ENCODE peak calls at places on chromosome 9, in five cellular contexts. P is DND-41, G is heart right ventricle, K is tibial nerve, N is HepG2. J is an unnamed sample.

GRCh38 chr9:97591535-97591934 is 41.6 kb downstream of the TSTD2 start:
- DNase-seq in K (no peak), P (no peak), N (no peak), G (no peak), J (no peak)

GRCh38 chr9:133540336-133541025 is 6.0 kb downstream of the ADAMTSL2 start:
- DNase-seq in K (no peak), G (no peak), N (no peak), P (no peak), J (no peak)

GRCh38 chr9:7212101-7212500 is 454.3 kb downstream of the KDM4C start:
- DNase-seq in G (no peak), N (no peak), K (no peak), P (no peak), J (peak; percentile 6)

GRCh38 chr9:98310752-98311392 is 55.4 kb upstream of the TBC1D2 start:
- DNase-seq in P (no peak), G (no peak), N (no peak), K (no peak), J (no peak)

GRCh38 chr9:336039-336438 is 121.4 kb downstream of the DOCK8 start:
- DNase-seq in G (no peak), P (no peak), K (no peak), N (peak; percentile 74), J (no peak)

GRCh38 chr9:13535141-13535540 is 255.6 kb upstream of the MPDZ start:
- DNase-seq in G (no peak), N (no peak), K (no peak), P (no peak), J (no peak)

GRCh38 chr9:98191615-98192502 is 578 bp downstream of the CORO2A start:
- DNase-seq in P (peak; percentile 57), N (no peak), K (no peak), G (peak; percentile 27), J (peak; percentile 82)

GRCh38 chr9:110186254-110186653 is 21.7 kb downstream of the C9orf152 start:
- DNase-seq in K (no peak), G (no peak), P (no peak), N (no peak), J (no peak)

GRCh38 chr9:135474915-135475314 is 4.7 kb upstream of the PPP1R26 start:
- DNase-seq in K (no peak), G (no peak), N (peak; percentile 21), P (no peak), J (no peak)

GRCh38 chr9:8338249-8338721 is 538.7 kb upstream of the DMAC1 start:
- DNase-seq in P (no peak), G (no peak), N (no peak), K (no peak), J (peak; percentile 93)

GRCh38 chr9:121085661-121086060 is 10.9 kb downstream of the CNTRL start:
- DNase-seq in K (no peak), P (no peak), N (no peak), G (no peak), J (no peak)

GRCh38 chr9:85431396-85432102 is 310.2 kb downstream of the AGTPBP1 start:
- DNase-seq in K (no peak), P (no peak), N (no peak), G (no peak), J (no peak)

GRCh38 chr9:72313507-72313906 is 51.5 kb downstream of the ZFAND5 start:
- DNase-seq in K (no peak), N (no peak), P (no peak), G (no peak), J (peak; percentile 37)

GRCh38 chr9:107462691-107463090 is 26.9 kb downstream of the KLF4 start:
- DNase-seq in N (peak; percentile 23), P (no peak), G (no peak), K (no peak), J (no peak)

GRCh38 chr9:124661184-124661755 is 109.8 kb downstream of the NR6A1 start:
- DNase-seq in K (no peak), P (no peak), N (no peak), G (no peak), J (no peak)

GRCh38 chr9:117080996-117081395 is 333.9 kb downstream of the ASTN2 start:
- DNase-seq in G (no peak), P (no peak), K (no peak), N (no peak), J (no peak)

GRCh38 chr9:85038824-85039540 is 369.5 kb downstream of the NTRK2 start:
- DNase-seq in N (no peak), K (no peak), G (no peak), P (no peak), J (no peak)

GRCh38 chr9:5112109-5112592 is 73.3 kb downstream of the INSL6 start:
- DNase-seq in G (no peak), N (no peak), K (no peak), P (no peak), J (no peak)

GRCh38 chr9:75451505-75451904 is 363.2 kb downstream of the OSTF1 start:
- DNase-seq in N (no peak), P (no peak), G (no peak), K (no peak), J (no peak)

GRCh38 chr9:92763721-92764380 is 782 bp downstream of the BICD2 start:
- DNase-seq in N (no peak), K (no peak), P (peak; percentile 40), G (peak; percentile 42), J (no peak)

GRCh38 chr9:18459958-18460584 is 13.9 kb upstream of the ADAMTSL1 start:
- DNase-seq in G (no peak), N (no peak), K (no peak), P (no peak), J (no peak)

GRCh38 chr9:122364117-122364782 is 6.6 kb upstream of the PTGS1 start:
- DNase-seq in G (no peak), P (no peak), N (no peak), K (no peak), J (no peak)

GRCh38 chr9:132026932-132027585 is 52.6 kb downstream of the MED27 start:
- DNase-seq in N (no peak), K (no peak), P (no peak), G (no peak), J (no peak)

GRCh38 chr9:124149992-124150391 is 107.8 kb upstream of the NEK6 start:
- DNase-seq in G (no peak), P (no peak), K (no peak), N (no peak), J (no peak)

GRCh38 chr9:70602364-70603019 is 188.0 kb upstream of the KLF9 start:
- DNase-seq in N (peak; percentile 64), G (no peak), P (peak; percentile 45), K (peak; percentile 70), J (peak; percentile 78)

GRCh38 chr9:34714007-34714406 is 4.1 kb upstream of the CCL21 start:
- DNase-seq in G (no peak), N (no peak), K (no peak), P (no peak), J (no peak)

GRCh38 chr9:78831726-78832125 is 534.8 kb downstream of the PSAT1 start:
- DNase-seq in G (no peak), P (no peak), N (no peak), K (no peak), J (no peak)

GRCh38 chr9:89801723-89802680 is 197.2 kb downstream of the GADD45G start:
- DNase-seq in P (no peak), G (no peak), N (no peak), K (no peak), J (no peak)

GRCh38 chr9:92846662-92847145 is 31.1 kb downstream of the ZNF484 start:
- DNase-seq in G (no peak), P (no peak), N (no peak), K (no peak), J (no peak)

GRCh38 chr9:124001865-124002525 is 9.6 kb upstream of the LHX2 start:
- DNase-seq in N (no peak), K (no peak), G (no peak), P (no peak), J (no peak)

GRCh38 chr9:4550777-4551476 is 60.7 kb downstream of the SLC1A1 start:
- DNase-seq in P (peak; percentile 14), N (no peak), G (no peak), K (no peak), J (peak; percentile 32)

GRCh38 chr9:121700831-121701419 is 49.5 kb downstream of the DAB2IP start:
- DNase-seq in N (no peak), K (no peak), G (peak; percentile 69), P (peak; percentile 61), J (no peak)

GRCh38 chr9:84701801-84702200 is 32.3 kb downstream of the NTRK2 start:
- DNase-seq in N (no peak), G (no peak), K (no peak), P (no peak), J (no peak)

GRCh38 chr9:114345493-114346065 is 15.9 kb downstream of the ORM2 start:
- DNase-seq in P (no peak), G (no peak), N (no peak), K (no peak), J (no peak)
- H3K4me3 ChIP-seq in P (no peak overlapping the region), G (no peak overlapping the region), N (no peak overlapping the region), K (no peak overlapping the region), J (no peak overlapping the region)

GRCh38 chr9:94782367-94783120 is 56.0 kb downstream of the AOPEP start:
- DNase-seq in K (no peak), N (no peak), G (no peak), P (no peak), J (no peak)
- H3K4me3 ChIP-seq in K (no peak overlapping the region), N (no peak overlapping the region), G (no peak overlapping the region), P (no peak overlapping the region), J (no peak overlapping the region)

GRCh38 chr9:130940023-130940549 is 1.0 kb upstream of the FIBCD1 start:
- DNase-seq in K (no peak), P (no peak), G (no peak), N (no peak), J (no peak)

GRCh38 chr9:130939405-130939941 is 426 bp upstream of the FIBCD1 start:
- DNase-seq in K (no peak), G (no peak), N (no peak), P (no peak), J (no peak)

GRCh38 chr9:130938184-130938651 is 829 bp downstream of the FIBCD1 start:
- DNase-seq in N (no peak), K (no peak), P (no peak), G (no peak), J (no peak)

GRCh38 chr9:130937146-130938076 is 1.6 kb downstream of the FIBCD1 start:
- DNase-seq in K (no peak), N (no peak), G (no peak), P (no peak), J (no peak)

DNA sequence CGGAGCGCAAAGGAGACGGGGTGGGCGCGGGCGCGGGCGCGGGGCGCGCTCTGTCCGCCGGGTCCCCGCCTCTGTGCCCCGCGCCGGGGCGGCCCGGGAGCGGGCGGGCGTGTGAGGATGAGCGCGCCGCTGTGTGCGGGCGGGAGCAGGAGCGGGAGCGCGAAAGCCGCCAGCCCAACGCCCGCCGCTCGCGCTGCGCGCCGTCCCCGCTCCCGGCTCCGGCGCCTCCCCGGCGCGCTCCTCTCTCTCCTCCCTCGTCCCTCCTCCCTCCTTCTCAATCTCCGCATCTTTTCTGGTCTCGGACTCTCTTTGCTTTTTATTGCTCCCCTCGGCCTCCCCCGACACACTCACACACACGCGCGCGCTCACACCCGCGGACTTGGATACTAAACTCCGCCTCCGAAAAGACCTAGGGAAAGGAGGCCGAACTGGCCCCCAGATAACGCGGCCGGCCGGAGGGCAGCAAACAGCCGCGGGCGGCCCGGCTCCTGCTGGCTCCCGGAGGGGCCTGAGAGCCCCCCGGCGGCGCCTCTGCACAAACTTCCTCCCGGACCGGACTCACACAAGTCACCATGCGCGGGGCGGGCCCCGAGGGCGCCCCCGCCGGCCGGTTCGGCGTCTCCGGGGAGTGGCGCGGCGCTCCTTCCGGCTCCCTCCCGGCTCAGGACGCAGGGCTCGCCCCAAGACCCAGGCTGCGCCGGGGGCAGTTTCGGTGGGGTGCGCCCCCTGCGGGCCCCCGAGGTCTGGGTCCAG is at the start of gene FIBCD1:
- DNase-seq in K (no peak), N (no peak), P (no peak), G (no peak), J (peak; percentile 45)
- H3K4me3 ChIP-seq in K (peak within 1 kb of the TSS; percentile 37), N (peak within 1 kb of the TSS; percentile 51), P (no peak within 1 kb of the TSS), G (peak within 1 kb of the TSS; percentile 53), J (peak within 1 kb of the TSS; percentile 26)

GRCh38 chr9:126682928-126683697 is 69.4 kb downstream of the LMX1B start:
- DNase-seq in P (no peak), K (no peak), G (no peak), N (no peak), J (no peak)
- H3K4me3 ChIP-seq in P (no peak overlapping the region), K (no peak overlapping the region), G (no peak overlapping the region), N (no peak overlapping the region), J (no peak overlapping the region)